ENCODE peak calls at places on chromosomes 2 and 18, in ten cellular contexts. T, H, W, U, S, E, K, Q, D and N are unnamed samples.
A peak's percentile ranks its signal among the peaks of the same experiment; 100 is the strongest.

GRCh38 chr18:62751341-62751821 is 36.0 kb downstream of the PHLPP1 start:
- DNase-seq in T (peak; percentile 63), H (peak; percentile 25), W (no peak), U (no peak), S (peak; percentile 29), E (peak; percentile 49), K (no peak), Q (peak; percentile 96), D (peak; percentile 63), N (peak; percentile 23)

GRCh38 chr18:4631239-4631638 is 176.1 kb upstream of the DLGAP1 start:
- DNase-seq in T (no peak), H (no peak), W (no peak), U (no peak), S (no peak), E (no peak), K (no peak), Q (no peak), D (peak; percentile 8), N (no peak)

GRCh38 chr18:62018034-62018760 is 125.4 kb upstream of the RNF152 start:
- DNase-seq in T (peak; percentile 65), H (peak; percentile 95), W (peak; percentile 44), U (no peak), S (no peak), E (peak; percentile 99), K (no peak), Q (no peak), D (peak; percentile 24), N (no peak)

GRCh38 chr18:79485788-79486355 is 90.1 kb downstream of the NFATC1 start:
- DNase-seq in T (peak; percentile 92), H (peak; percentile 92), W (peak; percentile 72), U (no peak), S (no peak), E (peak; percentile 95), K (no peak), Q (no peak), D (no peak), N (peak; percentile 89)

GRCh38 chr2:46143401-46144132 is 153.6 kb upstream of the EPAS1 start:
- DNase-seq in T (no peak), H (no peak), W (no peak), U (no peak), S (no peak), E (no peak), K (peak; percentile 44), Q (no peak), D (no peak), N (no peak)

GRCh38 chr2:73089270-73090030 is 17.9 kb upstream of the SFXN5 start:
- DNase-seq in T (peak; percentile 100), H (peak; percentile 100), W (peak; percentile 92), U (no peak), S (no peak), E (peak; percentile 99), K (no peak), Q (no peak), D (peak; percentile 85), N (peak; percentile 98)

GRCh38 chr2:239193426-239193825 is 207.4 kb downstream of the HDAC4 start:
- DNase-seq in T (no peak), H (no peak), W (peak; percentile 36), U (no peak), S (peak; percentile 40), E (no peak), K (peak; percentile 32), Q (no peak), D (no peak), N (no peak)

GRCh38 chr2:190481339-190481738 is 53.2 kb downstream of the NEMP2 start:
- DNase-seq in T (no peak), H (no peak), W (no peak), U (no peak), S (no peak), E (no peak), K (no peak), Q (no peak), D (no peak), N (no peak)

GRCh38 chr2:127681288-127681771 is 6.0 kb upstream of the LIMS2 start:
- DNase-seq in T (no peak), H (no peak), W (no peak), U (no peak), S (no peak), E (peak; percentile 35), K (no peak), Q (no peak), D (no peak), N (no peak)

GRCh38 chr18:61531891-61532290 is 198.7 kb downstream of the CDH20 start:
- DNase-seq in T (no peak), H (no peak), W (no peak), U (no peak), S (no peak), E (no peak), K (no peak), Q (no peak), D (no peak), N (no peak)

GRCh38 chr18:74722237-74722636 is 124.6 kb downstream of the ZNF407 start:
- DNase-seq in T (peak; percentile 26), H (peak; percentile 49), W (no peak), U (no peak), S (no peak), E (peak; percentile 76), K (no peak), Q (no peak), D (no peak), N (peak; percentile 34)

GRCh38 chr18:48385595-48385994 is 23.6 kb downstream of the ZBTB7C start:
- DNase-seq in T (no peak), H (no peak), W (no peak), U (no peak), S (no peak), E (no peak), K (no peak), Q (no peak), D (no peak), N (no peak)

GRCh38 chr18:35345460-35345921 is 1.3 kb upstream of the ZNF24 start:
- DNase-seq in T (no peak), H (no peak), W (no peak), U (peak; percentile 33), S (peak; percentile 13), E (peak; percentile 57), K (no peak), Q (no peak), D (no peak), N (no peak)

GRCh38 chr2:174957049-174957448 is 48.1 kb downstream of the CHN1 start:
- DNase-seq in T (peak; percentile 53), H (no peak), W (no peak), U (no peak), S (no peak), E (no peak), K (no peak), Q (no peak), D (no peak), N (no peak)